ENCODE peak calls at places on chromosomes 11 and 22, in four cellular contexts. A, L, P and S are unnamed samples.
A peak's percentile ranks its signal among the peaks of the same experiment; 100 is the strongest.

GRCh38 chr11:41273908-41274307 is 185.5 kb downstream of the LRRC4C start:
- DNase-seq in A (no peak), P (no peak), L (no peak), S (no peak)

GRCh38 chr11:15119352-15119751 is 4.6 kb downstream of the INSC start:
- DNase-seq in L (no peak), A (no peak), P (no peak), S (no peak)

GRCh38 chr11:132658004-132658403 is 874.3 kb downstream of the OPCML start:
- DNase-seq in A (no peak), P (no peak), L (no peak), S (no peak)

GRCh38 chr22:23179381-23180294 is 671 bp upstream of the BCR start:
- DNase-seq in P (peak; percentile 47), A (peak; percentile 22), L (peak; percentile 9), S (no peak)

GRCh38 chr22:27407369-27407985 is 394.1 kb downstream of the MN1 start:
- DNase-seq in P (no peak), A (no peak), L (no peak), S (no peak)

GRCh38 chr22:25350551-25350971 is 131.1 kb downstream of the CRYBB2 start:
- DNase-seq in A (no peak), P (no peak), L (no peak), S (no peak)

GRCh38 chr11:65224939-65225283 is 36.9 kb upstream of the POLA2 start:
- DNase-seq in L (no peak), P (no peak), A (no peak), S (no peak)

GRCh38 chr11:69883292-69884255 is 64.4 kb upstream of the FGF3 start:
- DNase-seq in A (no peak), L (no peak), P (no peak), S (no peak)

GRCh38 chr11:45264839-45265515 is 21.2 kb downstream of the SYT13 start:
- DNase-seq in P (no peak), L (peak; percentile 95), A (no peak), S (no peak)

GRCh38 chr11:34975482-34975881 is 59.1 kb downstream of the PDHX start:
- DNase-seq in A (no peak), L (no peak), P (no peak), S (no peak)

GRCh38 chr11:35474677-35475076 is 50.7 kb downstream of the PAMR1 start:
- DNase-seq in P (no peak), A (no peak), L (no peak), S (no peak)

GRCh38 chr22:50200333-50201190 is at the start of gene SELENOO:
- DNase-seq in A (peak; percentile 93), P (peak; percentile 89), L (peak; percentile 56), S (peak; percentile 94)

GRCh38 chr22:17786435-17787158 is 12.3 kb upstream of the BID start:
- DNase-seq in L (no peak), P (no peak), A (no peak), S (no peak)

GRCh38 chr11:2691355-2691761 is 8.4 kb downstream of the KCNQ1OT1 start:
- DNase-seq in P (no peak), L (no peak), A (no peak), S (no peak)

GRCh38 chr11:19499999-19500398 is 212.6 kb upstream of the NAV2 start:
- DNase-seq in L (no peak), P (no peak), A (no peak), S (no peak)